ENCODE peak calls at places on chromosomes 13 and 19, in six cellular contexts. Q is lower leg skin, O is breast epithelium, P is heart left ventricle, K is GM12891, M is stomach. T is an unnamed sample.

GRCh38 chr13:57629391-57629804 is 2.1 kb upstream of the PCDH17 start:
- DNase-seq in Q (no peak), O (no peak), P (peak), K (no peak), M (no peak), T (no peak)

GRCh38 chr13:24270639-24271131 is 38.7 kb upstream of the C1QTNF9 start:
- DNase-seq in Q (no peak), O (no peak), P (peak), K (no peak), M (peak), T (peak)

GRCh38 chr19:53537523-53538377 is at the start of gene ZNF331:
- DNase-seq in Q (peak), O (peak), P (peak), K (peak), M (peak), T (no peak)

GRCh38 chr13:44692173-44692713 is 116.1 kb upstream of the TSC22D1 start:
- DNase-seq in Q (peak), O (no peak), P (no peak), K (no peak), M (no peak), T (no peak)

GRCh38 chr19:46841458-46842083 is 9.1 kb downstream of the AP2S1 start:
- DNase-seq in Q (no peak), O (no peak), P (peak), K (no peak), M (peak), T (no peak)

GRCh38 chr13:80196756-80197155 is 144.2 kb downstream of the SPRY2 start:
- DNase-seq in Q (no peak), O (no peak), P (no peak), K (no peak), M (no peak), T (no peak)

GRCh38 chr19:4061178-4061682 is 5.5 kb downstream of the ZBTB7A start:
- DNase-seq in Q (peak), O (peak), P (peak), K (no peak), M (peak), T (peak)

GRCh38 chr13:31096624-31097302 is 64.9 kb downstream of the HSPH1 start:
- DNase-seq in Q (peak), O (no peak), P (no peak), K (no peak), M (peak), T (no peak)

GRCh38 chr13:84609716-84610115 is 727.4 kb upstream of the SLITRK1 start:
- DNase-seq in Q (no peak), O (no peak), P (no peak), K (no peak), M (no peak), T (no peak)

GRCh38 chr19:13729859-13730258 is 34.5 kb upstream of the MRI1 start:
- DNase-seq in Q (no peak), O (no peak), P (no peak), K (no peak), M (no peak), T (no peak)

GRCh38 chr19:49491030-49491803 is 3.8 kb downstream of the RPL13A start:
- DNase-seq in Q (no peak), O (no peak), P (no peak), K (no peak), M (no peak), T (no peak)
- TF ChIP-seq POLR2A in Q (no peak), O (no peak), P (no peak), K (no peak), M (no peak), T (no peak)

DNA sequence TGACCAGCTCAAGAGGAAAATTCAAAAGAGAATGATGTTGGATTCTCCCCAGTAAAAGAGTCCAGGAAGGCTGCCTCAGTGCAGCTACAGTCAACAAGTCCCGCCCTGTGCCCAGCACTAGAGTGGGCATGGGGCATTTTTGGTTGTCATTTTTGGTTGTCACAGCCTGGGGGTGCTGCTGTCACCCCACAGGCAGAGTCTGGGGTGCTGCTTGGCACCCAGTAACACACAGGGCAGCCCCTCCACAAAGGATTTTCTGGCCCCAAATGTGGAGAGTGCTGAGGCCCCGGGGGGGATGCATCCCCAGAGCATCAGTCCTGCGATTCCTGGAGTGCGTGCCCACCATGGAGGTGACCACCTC is 28.2 kb upstream of the TMEM255B start:
- DNase-seq in Q (no peak), O (no peak), P (no peak), K (no peak), M (no peak), T (no peak)
- TF ChIP-seq POLR2A in Q (no peak), O (no peak), P (no peak), K (no peak), M (no peak), T (no peak)

DNA sequence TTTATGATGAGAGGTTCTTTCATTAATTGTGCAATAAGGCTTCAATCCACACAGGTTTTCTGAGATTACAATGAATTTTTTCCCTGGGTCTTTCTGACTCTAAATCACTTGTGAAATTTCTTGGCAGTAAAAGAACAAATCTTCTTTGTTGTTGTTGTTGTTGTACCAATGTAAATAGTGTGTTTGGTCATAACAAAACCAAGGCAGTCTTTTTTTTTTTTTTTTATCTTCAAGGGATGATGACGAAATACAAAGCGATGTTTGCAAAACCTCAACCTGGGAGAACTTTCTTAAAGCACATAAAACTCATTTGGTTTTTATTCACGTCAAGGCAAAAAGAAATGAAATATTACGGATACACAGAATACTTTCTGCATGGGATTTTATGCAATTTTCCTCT is 462.1 kb downstream of the LIG4 start:
- DNase-seq in Q (no peak), O (no peak), P (no peak), K (no peak), M (no peak), T (no peak)
- TF ChIP-seq POLR2A in Q (no peak), O (no peak), P (no peak), K (no peak), M (no peak), T (no peak)

DNA sequence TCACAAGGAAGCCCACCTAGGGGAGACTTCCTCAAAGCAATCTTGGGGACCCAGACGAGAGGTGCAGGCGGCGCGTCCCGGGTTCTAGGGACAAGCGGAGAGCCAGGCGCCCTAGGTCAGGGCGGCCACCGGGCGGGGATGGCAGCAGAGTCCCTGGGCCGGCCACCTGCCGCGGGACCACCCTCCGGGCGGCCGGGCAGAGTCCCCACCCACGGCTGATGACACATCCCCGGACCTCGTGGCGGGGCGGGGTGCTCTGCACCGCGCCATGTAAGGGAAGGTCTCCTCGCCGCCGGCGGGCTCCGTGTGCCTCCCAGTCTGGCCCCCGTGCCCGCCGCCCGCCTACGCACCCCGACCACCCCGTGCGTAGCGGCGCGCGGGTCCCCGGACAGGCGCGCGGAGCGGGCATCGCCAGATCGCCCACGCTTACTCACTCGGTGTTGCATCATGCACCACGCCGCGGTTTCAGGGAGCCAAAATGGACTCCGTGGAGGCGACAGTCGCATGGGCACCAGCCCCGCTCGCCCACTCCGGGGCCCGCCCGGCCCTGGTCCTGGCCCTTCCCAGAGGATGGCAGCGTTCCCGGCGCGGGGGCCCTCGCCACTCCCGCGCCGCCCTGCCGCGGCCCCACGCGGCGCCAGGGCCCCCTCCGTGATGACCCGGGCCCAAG is 643 bp downstream of the SLC7A1 start:
- DNase-seq in Q (peak), O (peak), P (peak), K (peak), M (peak), T (no peak)
- TF ChIP-seq POLR2A in Q (no peak), O (no peak), P (no peak), K (peak), M (no peak), T (peak)